ENCODE peak calls at places on chromosomes 13 and 19, in four cellular contexts. C is body of pancreas, N is neural crest cell, J is cardiac fibroblast. D is an unnamed sample.

GRCh38 chr13:113664751-113665581 is 2.1 kb upstream of the GRK1 start:
- DNase-seq in C (peak), N (peak), J (no peak), D (no peak)

GRCh38 chr13:30743319-30744055 is 8.1 kb downstream of the ALOX5AP start:
- DNase-seq in C (peak), N (no peak), J (peak), D (peak)

GRCh38 chr19:383922-384800 is 24.8 kb downstream of the C2CD4C start:
- DNase-seq in C (peak), N (peak), J (no peak), D (no peak)

GRCh38 chr13:54859827-54860226 is 1831.2 kb downstream of the OLFM4 start:
- DNase-seq in C (no peak), N (no peak), J (no peak), D (no peak)

GRCh38 chr13:61410266-61410665 is 5.4 kb downstream of the PCDH20 start:
- DNase-seq in C (no peak), N (no peak), J (no peak), D (no peak)

GRCh38 chr13:90768116-90768515 is 579.4 kb upstream of the MIR17HG start:
- DNase-seq in C (no peak), N (no peak), J (no peak), D (no peak)

GRCh38 chr19:5131866-5132561 is 163.1 kb downstream of the KDM4B start:
- DNase-seq in C (no peak), N (no peak), J (no peak), D (no peak)

GRCh38 chr13:49329831-49330545 is 82.3 kb downstream of the CDADC1 start:
- DNase-seq in C (no peak), N (no peak), J (no peak), D (no peak)

GRCh38 chr13:72960541-72960940 is 98.3 kb upstream of the KLF5 start:
- DNase-seq in C (no peak), N (no peak), J (no peak), D (no peak)

GRCh38 chr19:10852098-10852800 is 4.0 kb downstream of the C19orf38 start:
- DNase-seq in C (no peak), N (no peak), J (peak), D (no peak)

GRCh38 chr19:55391191-55391670 is 5.5 kb downstream of the RPL28 start:
- DNase-seq in C (no peak), N (no peak), J (no peak), D (no peak)

GRCh38 chr19:3656073-3656746 is 29.6 kb upstream of the CACTIN start:
- DNase-seq in C (no peak), N (no peak), J (peak), D (no peak)

GRCh38 chr13:93145199-93145598 is 81.4 kb upstream of the GPC6 start:
- DNase-seq in C (no peak), N (no peak), J (no peak), D (no peak)

GRCh38 chr19:12695997-12696365 is 450 bp downstream of the FBXW9 start:
- DNase-seq in C (no peak), N (no peak), J (no peak), D (no peak)

GRCh38 chr19:52600639-52601024 is 30.5 kb downstream of the ZNF701 start:
- DNase-seq in C (no peak), N (no peak), J (no peak), D (no peak)

GRCh38 chr13:51848674-51849073 is 3.7 kb upstream of the TMEM272 start:
- DNase-seq in C (no peak), N (no peak), J (peak), D (no peak)

GRCh38 chr13:47326061-47326460 is 429.2 kb upstream of the HTR2A start:
- DNase-seq in C (no peak), N (no peak), J (peak), D (no peak)

GRCh38 chr19:56720281-56720680 is 48.7 kb upstream of the ZNF835 start:
- DNase-seq in C (peak), N (no peak), J (peak), D (no peak)

GRCh38 chr13:46751811-46752635 is 44.9 kb downstream of the ESD start:
- DNase-seq in C (no peak), N (no peak), J (peak), D (no peak)

GRCh38 chr13:114142640-114143490 is 10.4 kb upstream of the RASA3 start:
- DNase-seq in C (peak), N (no peak), J (no peak), D (no peak)

GRCh38 chr13:105502193-105502592 is 1033.3 kb downstream of the EFNB2 start:
- DNase-seq in C (no peak), N (no peak), J (no peak), D (no peak)

GRCh38 chr19:15123031-15123890 is 16.1 kb downstream of the SYDE1 start:
- DNase-seq in C (no peak), N (no peak), J (no peak), D (no peak)

GRCh38 chr19:15118789-15119494 is 11.7 kb downstream of the SYDE1 start:
- DNase-seq in C (no peak), N (no peak), J (no peak), D (no peak)

GRCh38 chr19:15122331-15123030 is 15.3 kb downstream of the SYDE1 start:
- DNase-seq in C (no peak), N (no peak), J (no peak), D (no peak)

GRCh38 chr19:15118248-15118647 is 11.0 kb downstream of the SYDE1 start:
- DNase-seq in C (no peak), N (no peak), J (no peak), D (no peak)

GRCh38 chr19:15120135-15121026 is 13.2 kb downstream of the SYDE1 start:
- DNase-seq in C (no peak), N (no peak), J (no peak), D (no peak)
- TF ChIP-seq CTCF in C (no peak), N (no peak), J (no peak), D (peak)

GRCh38 chr13:110314516-110315245 is 7.6 kb downstream of the COL4A2 start:
- DNase-seq in C (no peak), N (no peak), J (no peak), D (no peak)

GRCh38 chr13:110310541-110311491 is 3.7 kb downstream of the COL4A2 start:
- DNase-seq in C (no peak), N (no peak), J (no peak), D (no peak)

GRCh38 chr13:110311721-110312668 is 4.9 kb downstream of the COL4A2 start:
- DNase-seq in C (no peak), N (no peak), J (peak), D (no peak)

GRCh38 chr13:110309661-110310524 is 2.8 kb downstream of the COL4A2 start:
- DNase-seq in C (no peak), N (no peak), J (peak), D (no peak)

GRCh38 chr13:110312669-110313031 is 5.6 kb downstream of the COL4A2 start:
- DNase-seq in C (no peak), N (no peak), J (peak), D (no peak)
- TF ChIP-seq CTCF in C (no peak), N (no peak), J (no peak), D (no peak)

DNA sequence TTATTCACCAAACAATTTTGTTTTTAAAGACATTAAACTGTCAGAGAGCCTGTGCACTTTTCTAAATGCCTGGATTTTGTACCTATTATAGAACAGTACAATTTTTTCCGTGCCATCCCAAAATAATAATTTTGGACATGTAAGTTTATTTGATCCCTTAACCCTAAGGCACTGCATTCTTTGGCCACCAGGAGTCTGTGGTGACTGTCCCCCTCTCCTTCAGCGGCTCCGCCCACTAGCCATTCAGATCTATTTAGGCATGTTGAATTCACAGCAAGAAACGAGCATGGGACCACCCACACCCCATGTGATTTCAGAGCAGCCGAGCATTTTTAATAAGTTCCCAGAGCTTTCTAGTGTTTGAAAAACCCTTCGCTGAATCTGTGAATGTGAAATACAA is 567.5 kb downstream of the MYO16 start:
- DNase-seq in C (no peak), N (peak), J (no peak), D (no peak)
- TF ChIP-seq CTCF in C (no peak), N (peak), J (no peak), D (peak)

DNA sequence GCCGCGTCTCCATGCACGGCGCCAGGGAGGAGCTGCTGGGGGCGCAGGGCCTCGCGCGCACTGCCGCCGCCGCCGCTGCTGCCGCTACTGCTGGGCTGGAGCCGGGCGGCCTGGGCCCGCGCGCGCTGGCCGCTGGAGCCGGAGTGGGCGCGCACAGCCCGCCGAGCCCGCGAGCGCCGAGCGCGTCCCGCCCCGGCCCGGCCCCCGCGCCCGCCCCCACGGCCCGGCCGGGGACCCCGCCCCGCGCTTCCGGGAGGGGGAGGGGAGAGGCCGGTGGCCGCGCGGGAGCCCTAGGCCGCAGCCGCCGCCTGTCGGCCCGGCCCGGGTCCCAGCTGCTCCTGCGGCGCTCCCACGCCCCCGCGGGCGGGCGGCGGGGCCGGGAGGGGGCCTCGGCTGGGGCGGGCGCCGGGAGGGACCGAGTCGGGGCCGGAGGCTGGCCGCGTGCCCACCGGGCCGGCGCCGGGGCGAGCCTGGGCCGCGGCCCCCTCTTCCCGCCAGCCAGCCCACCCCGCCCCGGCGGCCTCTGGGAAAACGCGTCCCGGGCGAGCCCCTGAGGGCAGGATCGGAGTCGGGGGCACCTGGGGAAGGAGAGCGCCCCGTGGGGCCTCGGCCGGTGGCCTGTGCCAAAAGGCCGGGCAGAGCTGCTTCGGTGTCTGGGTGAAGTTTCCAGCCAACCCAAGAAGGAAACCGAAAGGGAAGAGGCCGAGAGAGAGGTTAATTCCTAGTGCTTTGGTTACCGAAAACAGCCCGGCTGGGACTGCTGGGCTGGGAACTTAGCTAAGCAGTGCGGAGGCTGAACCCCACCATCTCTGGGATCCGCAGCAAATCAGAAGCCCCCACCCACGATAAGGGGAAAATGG is at the start of gene STK24:
- DNase-seq in C (peak), N (peak), J (peak), D (no peak)
- TF ChIP-seq CTCF in C (no peak), N (no peak), J (no peak), D (no peak)

DNA sequence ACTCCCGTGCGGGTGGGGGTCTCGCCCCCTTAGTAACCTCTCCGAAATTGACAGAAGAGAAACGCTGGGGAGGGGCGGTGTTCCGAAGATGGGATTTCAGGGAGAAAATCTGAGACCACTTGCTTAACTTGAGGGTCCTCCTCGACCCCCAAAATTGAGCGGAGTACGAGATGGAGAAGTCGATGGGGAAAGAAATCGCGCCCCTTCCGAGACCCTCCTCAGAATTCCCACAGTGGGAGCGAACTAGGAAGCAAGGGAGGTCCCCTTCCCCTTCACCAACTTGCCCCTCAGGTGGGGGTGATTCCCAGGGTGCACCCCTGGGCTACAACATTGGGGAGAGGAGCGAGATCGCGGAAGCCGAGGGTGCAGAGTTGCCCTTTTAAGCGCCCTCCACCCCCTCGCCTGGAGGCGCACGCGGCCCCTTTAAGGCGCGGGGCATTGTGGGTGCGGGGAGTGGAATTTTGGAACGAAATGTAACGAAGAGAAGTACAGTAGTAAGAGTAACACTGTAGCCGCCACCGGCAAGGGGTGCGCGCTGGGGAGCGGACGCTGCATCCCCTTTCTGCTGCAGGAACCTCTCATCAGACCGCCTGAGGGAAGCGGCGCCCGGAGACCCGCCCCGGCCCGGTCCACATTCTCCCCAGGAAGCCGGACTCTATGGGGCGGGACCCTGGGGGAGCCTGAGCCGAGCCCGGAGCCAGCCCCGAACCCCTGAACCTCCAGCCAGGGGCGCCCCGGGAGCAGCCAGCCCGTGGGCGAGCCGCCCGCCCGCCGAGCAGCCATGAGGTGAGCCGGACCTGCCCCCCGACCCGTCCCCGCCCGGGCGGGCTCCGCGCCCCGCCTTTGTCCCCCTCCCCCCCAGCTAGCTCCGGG is at the start of gene VASP:
- DNase-seq in C (peak), N (peak), J (peak), D (no peak)
- TF ChIP-seq CTCF in C (no peak), N (no peak), J (no peak), D (no peak)

GRCh38 chr19:39539165-39539518 is 819 bp downstream of the EID2 start:
- DNase-seq in C (no peak), N (no peak), J (peak), D (peak)

GRCh38 chr19:39543477-39543857 is 3.5 kb upstream of the EID2 start:
- DNase-seq in C (no peak), N (no peak), J (no peak), D (no peak)

GRCh38 chr19:39539519-39540332 is at the start of gene EID2:
- DNase-seq in C (peak), N (peak), J (peak), D (peak)

GRCh38 chr19:39542198-39542597 is 2.2 kb upstream of the EID2 start:
- DNase-seq in C (no peak), N (no peak), J (peak), D (no peak)

GRCh38 chr19:39540333-39540673 is 342 bp upstream of the EID2 start:
- DNase-seq in C (no peak), N (no peak), J (no peak), D (no peak)
- TF ChIP-seq CTCF in C (no peak), N (peak), J (no peak), D (no peak)

D was measured in epithelial cell of proximal tubule.